ENCODE peak calls at places on chromosomes 3 and 15, in seven cellular contexts. J, R, L, N, S, V and O are unnamed samples.

GRCh38 chr15:40357246-40357645 is 773 bp upstream of the DISP2 start:
- DNase-seq in N (no peak), L (peak), V (no peak), J (no peak), R (no peak), S (no peak), O (no peak)

GRCh38 chr3:95627293-95627692 is 1187.1 kb upstream of the EPHA6 start:
- DNase-seq in V (no peak), S (no peak), R (no peak), L (no peak), N (no peak), J (no peak), O (no peak)

GRCh38 chr3:155393316-155393715 is 99.8 kb upstream of the STRIT1 start:
- DNase-seq in V (no peak), L (no peak), S (no peak), R (no peak), J (no peak), N (no peak), O (no peak)

GRCh38 chr3:51384145-51384729 is 854 bp upstream of the MANF start:
- DNase-seq in N (no peak), S (no peak), R (no peak), L (no peak), J (peak), V (peak), O (no peak)

GRCh38 chr15:80503319-80503952 is 99.3 kb downstream of the ARNT2 start:
- DNase-seq in N (no peak), L (no peak), R (no peak), V (no peak), J (no peak), S (peak), O (no peak)

GRCh38 chr3:137121704-137122314 is 164.0 kb downstream of the IL20RB start:
- DNase-seq in J (peak), S (no peak), N (no peak), R (peak), V (peak), L (peak), O (peak)

GRCh38 chr3:156432563-156432962 is 122.4 kb downstream of the SSR3 start:
- DNase-seq in N (no peak), R (no peak), J (no peak), L (no peak), S (no peak), V (no peak), O (no peak)

GRCh38 chr15:25623708-25624107 is 184.9 kb upstream of the UBE3A start:
- DNase-seq in R (no peak), L (no peak), V (no peak), S (no peak), J (no peak), N (no peak), O (no peak)

GRCh38 chr3:126373682-126374601 is 16.7 kb upstream of the KLF15 start:
- DNase-seq in L (no peak), S (no peak), J (no peak), V (peak), R (no peak), N (no peak), O (no peak)

GRCh38 chr3:70989174-70989573 is 594.4 kb downstream of the FOXP1 start:
- DNase-seq in R (peak), L (no peak), N (peak), S (no peak), V (no peak), J (no peak), O (no peak)

GRCh38 chr15:48965972-48966371 is 2.3 kb upstream of the SHC4 start:
- DNase-seq in N (no peak), J (peak), S (peak), L (no peak), R (peak), V (no peak), O (peak)

GRCh38 chr15:67863442-67863987 is 23.7 kb upstream of the RNU6-1 start:
- DNase-seq in N (peak), V (peak), R (peak), S (no peak), J (peak), L (peak), O (peak)

GRCh38 chr3:151567477-151567876 is 106.6 kb upstream of the IGSF10 start:
- DNase-seq in N (no peak), R (no peak), V (no peak), L (no peak), J (no peak), S (no peak), O (no peak)

GRCh38 chr3:35718921-35719320 is 79.6 kb downstream of the ARPP21 start:
- DNase-seq in R (no peak), S (no peak), N (no peak), J (no peak), L (no peak), V (no peak), O (no peak)

GRCh38 chr15:74389115-74390048 is 21.9 kb upstream of the CYP11A1 start:
- DNase-seq in S (no peak), R (no peak), N (no peak), V (no peak), J (no peak), L (no peak), O (no peak)

GRCh38 chr3:10635446-10636076 is 130.2 kb upstream of the ATP2B2 start:
- DNase-seq in N (no peak), S (no peak), R (no peak), V (no peak), L (no peak), J (no peak), O (no peak)

GRCh38 chr3:22990291-22991200 is 212.6 kb upstream of the UBE2E2 start:
- DNase-seq in L (no peak), N (no peak), S (no peak), R (no peak), J (no peak), V (no peak), O (no peak)